ENCODE peak calls at places on chromosomes 6 and 20, in five cellular contexts. One of them, this sample, is unnamed.

GRCh38 chr6:44738652-44739141 is 351.2 kb downstream of the CDC5L start:
- DNase-seq in cardiac fibroblast: peak
- DNase-seq in activated T-cell treated with anti-CD3 and anti-CD28 coated beads, Interleukin-2, amount 50 U/mL, for 72 hours: no peak
- DNase-seq in effector CD4-positive, alpha-beta T cell: no peak
- DNase-seq in foreskin fibroblast: peak
- DNase-seq in this sample: no peak

GRCh38 chr6:159098636-159099106 is 53.9 kb upstream of the TAGAP start:
- DNase-seq in foreskin fibroblast: no peak
- DNase-seq in effector CD4-positive, alpha-beta T cell: peak
- DNase-seq in cardiac fibroblast: no peak
- DNase-seq in activated T-cell treated with anti-CD3 and anti-CD28 coated beads, Interleukin-2, amount 50 U/mL, for 72 hours: peak
- DNase-seq in this sample: peak

GRCh38 chr6:152701081-152701862 is 3.6 kb downstream of the MYCT1 start:
- DNase-seq in effector CD4-positive, alpha-beta T cell: no peak
- DNase-seq in foreskin fibroblast: no peak
- DNase-seq in activated T-cell treated with anti-CD3 and anti-CD28 coated beads, Interleukin-2, amount 50 U/mL, for 72 hours: no peak
- DNase-seq in cardiac fibroblast: no peak
- DNase-seq in this sample: no peak

GRCh38 chr6:38975621-38976049 is 72.9 kb upstream of the GLP1R start:
- DNase-seq in foreskin fibroblast: no peak
- DNase-seq in cardiac fibroblast: no peak
- DNase-seq in effector CD4-positive, alpha-beta T cell: no peak
- DNase-seq in activated T-cell treated with anti-CD3 and anti-CD28 coated beads, Interleukin-2, amount 50 U/mL, for 72 hours: no peak
- DNase-seq in this sample: no peak

GRCh38 chr6:54515713-54516112 is 207.5 kb downstream of the TINAG start:
- DNase-seq in effector CD4-positive, alpha-beta T cell: no peak
- DNase-seq in cardiac fibroblast: no peak
- DNase-seq in activated T-cell treated with anti-CD3 and anti-CD28 coated beads, Interleukin-2, amount 50 U/mL, for 72 hours: no peak
- DNase-seq in foreskin fibroblast: no peak
- DNase-seq in this sample: no peak

GRCh38 chr6:12991435-12991834 is 274.9 kb downstream of the PHACTR1 start:
- DNase-seq in foreskin fibroblast: no peak
- DNase-seq in activated T-cell treated with anti-CD3 and anti-CD28 coated beads, Interleukin-2, amount 50 U/mL, for 72 hours: no peak
- DNase-seq in cardiac fibroblast: no peak
- DNase-seq in effector CD4-positive, alpha-beta T cell: no peak
- DNase-seq in this sample: no peak

GRCh38 chr6:150202404-150202803 is 59.6 kb downstream of the PPP1R14C start:
- DNase-seq in cardiac fibroblast: no peak
- DNase-seq in effector CD4-positive, alpha-beta T cell: no peak
- DNase-seq in activated T-cell treated with anti-CD3 and anti-CD28 coated beads, Interleukin-2, amount 50 U/mL, for 72 hours: no peak
- DNase-seq in foreskin fibroblast: no peak
- DNase-seq in this sample: no peak

GRCh38 chr6:42694586-42694985 is 27.8 kb downstream of the PRPH2 start:
- DNase-seq in activated T-cell treated with anti-CD3 and anti-CD28 coated beads, Interleukin-2, amount 50 U/mL, for 72 hours: no peak
- DNase-seq in foreskin fibroblast: peak
- DNase-seq in cardiac fibroblast: peak
- DNase-seq in effector CD4-positive, alpha-beta T cell: no peak
- DNase-seq in this sample: no peak

GRCh38 chr6:144644776-144645175 is 359.6 kb downstream of the UTRN start:
- DNase-seq in effector CD4-positive, alpha-beta T cell: no peak
- DNase-seq in activated T-cell treated with anti-CD3 and anti-CD28 coated beads, Interleukin-2, amount 50 U/mL, for 72 hours: no peak
- DNase-seq in foreskin fibroblast: no peak
- DNase-seq in cardiac fibroblast: peak
- DNase-seq in this sample: no peak

GRCh38 chr6:144264270-144265060 is 20.7 kb upstream of the UTRN start:
- DNase-seq in foreskin fibroblast: peak
- DNase-seq in activated T-cell treated with anti-CD3 and anti-CD28 coated beads, Interleukin-2, amount 50 U/mL, for 72 hours: no peak
- DNase-seq in effector CD4-positive, alpha-beta T cell: no peak
- DNase-seq in cardiac fibroblast: peak
- DNase-seq in this sample: no peak

GRCh38 chr6:156068870-156069269 is 613.2 kb upstream of the NOX3 start:
- DNase-seq in effector CD4-positive, alpha-beta T cell: no peak
- DNase-seq in activated T-cell treated with anti-CD3 and anti-CD28 coated beads, Interleukin-2, amount 50 U/mL, for 72 hours: no peak
- DNase-seq in foreskin fibroblast: no peak
- DNase-seq in cardiac fibroblast: no peak
- DNase-seq in this sample: no peak

GRCh38 chr20:10357974-10358373 is 76.0 kb downstream of the MKKS start:
- DNase-seq in foreskin fibroblast: no peak
- DNase-seq in cardiac fibroblast: peak
- DNase-seq in effector CD4-positive, alpha-beta T cell: no peak
- DNase-seq in activated T-cell treated with anti-CD3 and anti-CD28 coated beads, Interleukin-2, amount 50 U/mL, for 72 hours: no peak
- DNase-seq in this sample: no peak

GRCh38 chr6:37311666-37312473 is 41.9 kb upstream of the RNF8 start:
- DNase-seq in effector CD4-positive, alpha-beta T cell: no peak
- DNase-seq in activated T-cell treated with anti-CD3 and anti-CD28 coated beads, Interleukin-2, amount 50 U/mL, for 72 hours: no peak
- DNase-seq in foreskin fibroblast: peak
- DNase-seq in cardiac fibroblast: peak
- DNase-seq in this sample: no peak

GRCh38 chr20:62434098-62434497 is 6.8 kb upstream of the RBBP8NL start:
- DNase-seq in activated T-cell treated with anti-CD3 and anti-CD28 coated beads, Interleukin-2, amount 50 U/mL, for 72 hours: no peak
- DNase-seq in effector CD4-positive, alpha-beta T cell: no peak
- DNase-seq in cardiac fibroblast: no peak
- DNase-seq in foreskin fibroblast: no peak
- DNase-seq in this sample: no peak

GRCh38 chr6:36436466-36436865 is 6.2 kb downstream of the PXT1 start:
- DNase-seq in effector CD4-positive, alpha-beta T cell: no peak
- DNase-seq in activated T-cell treated with anti-CD3 and anti-CD28 coated beads, Interleukin-2, amount 50 U/mL, for 72 hours: no peak
- DNase-seq in cardiac fibroblast: peak
- DNase-seq in foreskin fibroblast: peak
- DNase-seq in this sample: no peak

GRCh38 chr20:34345426-34345757 is 17.7 kb upstream of the ITCH start:
- DNase-seq in effector CD4-positive, alpha-beta T cell: no peak
- DNase-seq in foreskin fibroblast: no peak
- DNase-seq in cardiac fibroblast: no peak
- DNase-seq in activated T-cell treated with anti-CD3 and anti-CD28 coated beads, Interleukin-2, amount 50 U/mL, for 72 hours: no peak
- DNase-seq in this sample: no peak

GRCh38 chr6:15996030-15996429 is 132.9 kb upstream of the MYLIP start:
- DNase-seq in effector CD4-positive, alpha-beta T cell: no peak
- DNase-seq in activated T-cell treated with anti-CD3 and anti-CD28 coated beads, Interleukin-2, amount 50 U/mL, for 72 hours: no peak
- DNase-seq in foreskin fibroblast: peak
- DNase-seq in cardiac fibroblast: peak
- DNase-seq in this sample: no peak

GRCh38 chr20:24943731-24944130 is 5.3 kb upstream of the CST7 start:
- DNase-seq in effector CD4-positive, alpha-beta T cell: no peak
- DNase-seq in activated T-cell treated with anti-CD3 and anti-CD28 coated beads, Interleukin-2, amount 50 U/mL, for 72 hours: no peak
- DNase-seq in foreskin fibroblast: no peak
- DNase-seq in cardiac fibroblast: no peak
- DNase-seq in this sample: no peak

GRCh38 chr6:158939255-158940170 is 60.5 kb downstream of the RSPH3 start:
- DNase-seq in effector CD4-positive, alpha-beta T cell: no peak
- DNase-seq in cardiac fibroblast: no peak
- DNase-seq in foreskin fibroblast: no peak
- DNase-seq in activated T-cell treated with anti-CD3 and anti-CD28 coated beads, Interleukin-2, amount 50 U/mL, for 72 hours: peak
- DNase-seq in this sample: no peak

GRCh38 chr6:26258199-26258977 is 106.6 kb upstream of the BTN3A2 start:
- DNase-seq in cardiac fibroblast: no peak
- DNase-seq in activated T-cell treated with anti-CD3 and anti-CD28 coated beads, Interleukin-2, amount 50 U/mL, for 72 hours: no peak
- DNase-seq in effector CD4-positive, alpha-beta T cell: no peak
- DNase-seq in foreskin fibroblast: no peak
- DNase-seq in this sample: no peak

GRCh38 chr6:32370510-32370909 is 1.2 kb downstream of the TSBP1 start:
- DNase-seq in cardiac fibroblast: peak
- DNase-seq in activated T-cell treated with anti-CD3 and anti-CD28 coated beads, Interleukin-2, amount 50 U/mL, for 72 hours: no peak
- DNase-seq in foreskin fibroblast: peak
- DNase-seq in effector CD4-positive, alpha-beta T cell: no peak
- DNase-seq in this sample: no peak

GRCh38 chr20:3296256-3297095 is 57.5 kb upstream of the SLC4A11 start:
- DNase-seq in foreskin fibroblast: no peak
- DNase-seq in activated T-cell treated with anti-CD3 and anti-CD28 coated beads, Interleukin-2, amount 50 U/mL, for 72 hours: no peak
- DNase-seq in cardiac fibroblast: no peak
- DNase-seq in effector CD4-positive, alpha-beta T cell: no peak
- DNase-seq in this sample: no peak

GRCh38 chr6:21722488-21722887 is 128.9 kb downstream of the SOX4 start:
- DNase-seq in foreskin fibroblast: no peak
- DNase-seq in effector CD4-positive, alpha-beta T cell: no peak
- DNase-seq in cardiac fibroblast: no peak
- DNase-seq in activated T-cell treated with anti-CD3 and anti-CD28 coated beads, Interleukin-2, amount 50 U/mL, for 72 hours: no peak
- DNase-seq in this sample: no peak

GRCh38 chr6:45538636-45539035 is 160.9 kb upstream of the SUPT3H start:
- DNase-seq in activated T-cell treated with anti-CD3 and anti-CD28 coated beads, Interleukin-2, amount 50 U/mL, for 72 hours: no peak
- DNase-seq in cardiac fibroblast: no peak
- DNase-seq in effector CD4-positive, alpha-beta T cell: no peak
- DNase-seq in foreskin fibroblast: peak
- DNase-seq in this sample: no peak

GRCh38 chr20:24987873-24988835 is 4.4 kb downstream of the APMAP start:
- DNase-seq in activated T-cell treated with anti-CD3 and anti-CD28 coated beads, Interleukin-2, amount 50 U/mL, for 72 hours: no peak
- DNase-seq in foreskin fibroblast: no peak
- DNase-seq in cardiac fibroblast: no peak
- DNase-seq in effector CD4-positive, alpha-beta T cell: no peak
- DNase-seq in this sample: no peak

This sample was measured in central memory CD4-positive, alpha-beta T cell.